ENCODE peak calls at places on chromosomes 13 and 19, in six cellular contexts. H is left lung, Z is astrocyte of the spinal cord, F is AG04450, C is fibroblast of pulmonary artery, X is pancreas. R is an unnamed sample.

GRCh38 chr19:55210120-55210493 is 806 bp upstream of the PTPRH start:
- DNase-seq in H (no peak), Z (peak; percentile 92), F (peak; percentile 88), C (peak; percentile 90), X (peak; percentile 45), R (no peak)

GRCh38 chr13:77345150-77345780 is 18.4 kb upstream of the MYCBP2 start:
- DNase-seq in H (no peak), Z (no peak), F (no peak), C (no peak), X (no peak), R (no peak)

GRCh38 chr19:35438527-35438926 is 9.5 kb upstream of the FFAR2 start:
- DNase-seq in H (no peak), Z (no peak), F (no peak), C (peak; percentile 27), X (peak; percentile 57), R (no peak)

GRCh38 chr19:5547881-5548280 is 19.9 kb downstream of the TINCR start:
- DNase-seq in H (no peak), Z (peak; percentile 31), F (peak; percentile 13), C (peak; percentile 43), X (no peak), R (no peak)

GRCh38 chr19:12647490-12648071 is 19.0 kb downstream of the MAN2B1 start:
- DNase-seq in H (peak; percentile 92), Z (no peak), F (no peak), C (peak; percentile 46), X (peak; percentile 72), R (no peak)

GRCh38 chr19:15445227-15445605 is 4.5 kb downstream of the WIZ start:
- DNase-seq in H (peak; percentile 39), Z (no peak), F (no peak), C (no peak), X (no peak), R (no peak)

GRCh38 chr19:45370410-45371204 is at the start of gene ERCC2:
- DNase-seq in H (peak; percentile 97), Z (peak; percentile 99), F (peak; percentile 98), C (peak; percentile 99), X (peak; percentile 99), R (peak; percentile 100)

GRCh38 chr19:49691243-49692101 is 556 bp downstream of the CPT1C start:
- DNase-seq in H (no peak), Z (peak; percentile 73), F (no peak), C (peak; percentile 75), X (no peak), R (no peak)

GRCh38 chr13:110499621-110500281 is 61.8 kb downstream of the RAB20 start:
- DNase-seq in H (no peak), Z (peak; percentile 91), F (no peak), C (no peak), X (no peak), R (no peak)

GRCh38 chr13:65387743-65388347 is 1842.3 kb downstream of the PCDH9 start:
- DNase-seq in H (no peak), Z (no peak), F (no peak), C (no peak), X (no peak), R (no peak)

DNA sequence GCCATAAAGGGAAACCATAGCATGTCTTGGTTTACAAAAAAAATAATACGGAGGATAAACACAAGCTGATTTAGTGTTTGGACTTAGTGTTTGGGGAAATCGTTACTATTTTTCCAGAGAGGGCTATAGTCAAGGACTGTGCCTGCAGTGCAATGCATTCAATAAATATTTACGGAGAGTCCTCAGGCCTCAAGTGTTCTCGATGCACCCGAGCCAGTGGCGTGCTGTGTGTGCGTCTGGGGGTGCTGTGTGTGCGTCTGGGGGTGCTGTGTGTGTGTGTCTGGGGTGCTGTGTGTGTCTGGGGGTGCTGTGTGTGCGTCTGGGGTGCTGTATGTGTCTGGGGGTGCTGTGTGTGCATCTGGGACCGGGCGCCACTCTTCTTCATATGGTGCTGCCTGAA is 71.7 kb upstream of the GTF3A start:
- DNase-seq in H (no peak), Z (no peak), F (no peak), C (no peak), X (no peak), R (no peak)
- TF ChIP-seq CTCF in H (no peak), Z (no peak), F (no peak), C (no peak), X (no peak), R (no peak)

GRCh38 chr19:663682-664117 is 686 bp upstream of the RNF126 start:
- DNase-seq in H (no peak), Z (no peak), F (no peak), C (no peak), X (no peak), R (no peak)
- TF ChIP-seq CTCF in H (no peak), Z (no peak), F (no peak), C (no peak), X (no peak), R (no peak)

DNA sequence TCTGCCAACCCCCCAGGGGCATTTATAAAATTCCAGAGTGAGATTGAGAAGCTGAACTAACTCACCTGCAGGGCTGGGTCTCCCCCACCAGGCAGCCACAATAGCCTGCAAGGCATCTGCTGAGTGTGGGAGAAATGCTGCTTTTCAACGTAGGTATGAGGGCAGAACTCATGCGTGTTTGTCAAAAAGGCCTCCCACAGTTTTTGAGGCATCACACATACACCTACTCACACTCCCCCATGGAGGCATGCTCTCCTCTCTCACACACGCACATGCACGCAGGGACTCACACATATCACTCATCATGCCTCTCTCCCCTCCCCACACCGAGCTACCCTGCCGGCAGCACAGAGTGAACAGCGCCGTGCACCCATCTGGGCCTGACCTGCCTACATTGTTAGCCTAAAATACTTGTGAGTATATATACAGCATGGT is 390.5 kb downstream of the FGF9 start:
- DNase-seq in H (no peak), Z (no peak), F (no peak), C (no peak), X (no peak), R (no peak)
- TF ChIP-seq CTCF in H (no peak), Z (no peak), F (no peak), C (no peak), X (no peak), R (no peak)

GRCh38 chr13:66489586-66489985 is 740.5 kb downstream of the PCDH9 start:
- DNase-seq in H (no peak), Z (no peak), F (no peak), C (no peak), X (no peak), R (no peak)

GRCh38 chr13:66489172-66489571 is 741.0 kb downstream of the PCDH9 start:
- DNase-seq in H (no peak), Z (no peak), F (no peak), C (no peak), X (no peak), R (no peak)

GRCh38 chr13:66491241-66491640 is 738.9 kb downstream of the PCDH9 start:
- DNase-seq in H (no peak), Z (no peak), F (no peak), C (no peak), X (no peak), R (no peak)

GRCh38 chr13:66492479-66492878 is 737.7 kb downstream of the PCDH9 start:
- DNase-seq in H (no peak), Z (no peak), F (no peak), C (no peak), X (no peak), R (no peak)
- TF ChIP-seq CTCF in H (no peak), Z (no peak), F (no peak), C (no peak), X (no peak), R (no peak)

GRCh38 chr13:23350009-23350408 is 83.5 kb downstream of the SACS start:
- DNase-seq in H (no peak), Z (no peak), F (no peak), C (no peak), X (no peak), R (no peak)

GRCh38 chr13:23344923-23345322 is 88.6 kb downstream of the SACS start:
- DNase-seq in H (no peak), Z (no peak), F (no peak), C (no peak), X (no peak), R (no peak)

GRCh38 chr13:23347601-23348000 is 85.9 kb downstream of the SACS start:
- DNase-seq in H (no peak), Z (no peak), F (no peak), C (no peak), X (no peak), R (no peak)

GRCh38 chr13:23349127-23349897 is 84.2 kb downstream of the SACS start:
- DNase-seq in H (no peak), Z (no peak), F (no peak), C (no peak), X (no peak), R (no peak)

DNA sequence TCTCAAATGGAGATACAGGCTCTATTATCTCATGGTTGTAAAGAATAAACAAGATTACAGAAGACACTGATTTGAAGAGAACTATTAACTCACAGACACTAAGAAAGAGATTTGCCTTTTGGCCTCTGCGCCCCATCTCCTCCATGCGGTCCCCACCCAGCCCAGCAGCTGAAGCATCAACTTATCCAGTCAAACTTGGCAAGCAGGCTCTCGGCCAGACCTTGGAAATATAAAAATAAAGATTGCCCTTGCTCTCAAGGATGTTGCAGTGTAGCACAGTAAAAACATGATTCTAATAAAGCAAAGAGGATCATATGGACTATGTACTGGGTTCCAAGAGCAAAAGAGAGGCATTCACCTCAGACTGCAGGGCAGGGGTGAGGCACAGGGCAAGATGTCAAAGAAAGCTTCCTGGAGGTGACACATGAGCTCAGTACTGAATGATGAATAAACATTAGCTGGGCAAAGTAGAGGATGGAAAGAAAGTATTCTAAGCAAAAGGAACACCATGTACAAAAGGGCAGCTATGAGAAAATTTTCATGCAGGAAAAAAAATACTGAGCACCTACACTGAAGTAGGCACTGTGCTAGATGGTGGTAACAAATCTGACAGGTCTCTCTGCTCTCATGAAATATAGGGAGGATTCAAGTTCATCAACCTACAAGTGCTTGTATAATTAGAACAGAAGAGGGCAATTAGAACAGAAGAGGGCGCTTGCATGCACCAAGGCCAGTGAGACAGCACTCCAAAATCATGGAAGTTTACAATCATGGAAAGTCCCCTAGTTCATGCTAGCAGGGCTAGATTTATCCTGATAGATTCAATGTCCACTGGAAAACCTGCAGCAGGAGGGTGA is 85.0 kb downstream of the SACS start:
- DNase-seq in H (no peak), Z (no peak), F (no peak), C (no peak), X (no peak), R (no peak)
- TF ChIP-seq CTCF in H (no peak), Z (no peak), F (no peak), C (peak; percentile 16), X (no peak), R (no peak)

DNA sequence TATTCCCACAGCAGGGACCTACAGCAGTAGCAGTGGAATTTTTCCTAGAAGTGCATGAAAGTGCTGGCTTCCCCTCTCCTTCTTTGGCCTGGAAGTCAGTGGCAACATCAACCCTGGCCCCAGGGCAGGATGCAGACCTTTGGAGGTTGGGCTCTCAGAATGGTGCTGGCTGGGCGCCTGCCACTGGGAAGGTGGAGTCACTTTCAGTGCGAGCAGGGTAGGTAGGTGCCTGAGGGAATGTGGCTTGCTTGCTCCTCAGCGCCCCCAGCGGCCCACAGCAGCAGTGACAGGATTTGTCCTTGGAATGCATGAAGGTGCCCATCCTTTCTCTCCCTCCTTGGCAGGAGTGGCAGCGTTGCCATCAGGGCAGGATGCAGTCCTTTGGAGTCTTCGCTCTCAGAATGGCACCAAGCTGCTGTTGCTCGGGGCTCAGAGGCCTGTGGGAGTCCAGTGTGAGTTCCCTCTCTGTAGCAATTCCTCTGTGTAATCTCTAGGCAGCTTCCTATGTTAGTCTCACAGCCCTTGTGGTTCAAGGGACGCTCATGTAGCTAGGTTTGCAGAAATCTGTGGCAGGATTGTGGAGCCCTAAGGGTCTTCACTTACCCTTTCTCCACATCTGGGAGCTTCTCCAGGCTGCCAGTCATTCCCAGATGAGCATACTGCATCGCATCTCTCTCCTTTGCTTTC is 354.4 kb upstream of the DACH1 start:
- DNase-seq in H (peak; percentile 75), Z (no peak), F (no peak), C (peak; percentile 7), X (peak; percentile 41), R (no peak)
- TF ChIP-seq CTCF in H (no peak), Z (peak; percentile 76), F (peak; percentile 57), C (peak; percentile 44), X (peak; percentile 65), R (no peak)

R was measured in natural killer cell.